ENCODE peak calls at places on chromosomes 5 and 9, in four cellular contexts. T, U, F and Y are unnamed samples. For H3K9me3, the result is how much of the 10 kb centered on the place peaks cover.

GRCh38 chr5:93150311-93151012 is 430.6 kb downstream of the NR2F1-AS1 start:
- DNase-seq in U (no peak), F (no peak), T (no peak), Y (peak)

GRCh38 chr9:136259517-136259813 is 13.9 kb upstream of the QSOX2 start:
- DNase-seq in F (no peak), U (no peak), T (no peak), Y (no peak)

GRCh38 chr9:96612105-96612965 is 7.3 kb downstream of the CDC14B start:
- DNase-seq in F (peak), T (no peak), U (no peak), Y (peak)

GRCh38 chr9:127426756-127427155 is 2.6 kb downstream of the ZNF79 start:
- DNase-seq in F (no peak), T (no peak), U (peak), Y (no peak)

GRCh38 chr9:86175743-86176456 is 76.5 kb upstream of the GOLM1 start:
- DNase-seq in F (no peak), T (no peak), U (no peak), Y (no peak)

GRCh38 chr9:21709464-21710058 is 92.9 kb upstream of the MTAP start:
- DNase-seq in F (no peak), U (peak), T (no peak), Y (peak)

GRCh38 chr5:164376840-164377239 is 871.4 kb downstream of the MAT2B start:
- DNase-seq in T (no peak), F (no peak), U (no peak), Y (no peak)

GRCh38 chr9:137815256-137816255 is 62.0 kb upstream of the CACNA1B start:
- DNase-seq in T (no peak), F (no peak), U (no peak), Y (no peak)

GRCh38 chr9:129888809-129889460 is 53.7 kb downstream of the USP20 start:
- DNase-seq in U (peak), F (no peak), T (no peak), Y (no peak)

GRCh38 chr5:150434502-150434901 is 15.0 kb downstream of the RPS14 start:
- DNase-seq in T (no peak), U (no peak), F (no peak), Y (peak)

GRCh38 chr5:77945874-77946273 is 169.7 kb upstream of the TBCA start:
- DNase-seq in T (no peak), F (no peak), U (no peak), Y (no peak)

GRCh38 chr5:155532621-155533314 is 519.2 kb downstream of the KIF4B start:
- DNase-seq in U (no peak), F (no peak), T (no peak), Y (no peak)

GRCh38 chr9:110340306-110340705 is 2.6 kb upstream of the TXNDC8 start:
- DNase-seq in F (no peak), T (no peak), U (no peak), Y (no peak)

GRCh38 chr9:72857632-72858011 is 95.2 kb downstream of the ALDH1A1 start:
- DNase-seq in U (no peak), T (no peak), F (no peak), Y (no peak)

GRCh38 chr9:105331160-105331559 is 86.7 kb downstream of the SLC44A1 start:
- DNase-seq in T (no peak), F (no peak), U (no peak), Y (no peak)

GRCh38 chr5:141785135-141785534 is 93.1 kb downstream of the PCDH1 start:
- DNase-seq in F (no peak), T (no peak), U (no peak), Y (no peak)

GRCh38 chr9:10443805-10444204 is 169.0 kb downstream of the PTPRD start:
- DNase-seq in U (no peak), T (no peak), F (no peak), Y (no peak)

GRCh38 chr9:524008-524407 is 309.3 kb downstream of the DOCK8 start:
- DNase-seq in T (no peak), F (no peak), U (no peak), Y (no peak)

GRCh38 chr9:114278356-114278755 is 44.5 kb upstream of the ORM1 start:
- DNase-seq in F (no peak), U (no peak), T (no peak), Y (no peak)

GRCh38 chr5:123701511-123702200 is 189.7 kb downstream of the CSNK1G3 start:
- DNase-seq in T (no peak), U (no peak), F (no peak), Y (no peak)

GRCh38 chr5:123699571-123699970 is 187.6 kb downstream of the CSNK1G3 start:
- DNase-seq in U (no peak), F (no peak), T (no peak), Y (no peak)

GRCh38 chr5:123705741-123706140 is 193.8 kb downstream of the CSNK1G3 start:
- DNase-seq in T (no peak), F (no peak), U (no peak), Y (peak)

GRCh38 chr5:123696948-123697347 is 185.0 kb downstream of the CSNK1G3 start:
- DNase-seq in U (no peak), F (peak), T (no peak), Y (peak)

GRCh38 chr5:123700624-123701023 is 188.6 kb downstream of the CSNK1G3 start:
- DNase-seq in F (no peak), U (no peak), T (peak), Y (peak)
- H3K4me3 ChIP-seq in F (no peak), U (no peak), T (no peak), Y (no peak)

GRCh38 chr9:40928803-40929487 is 199.5 kb downstream of the FOXD4L6 start:
- DNase-seq in T (no peak), F (no peak), U (no peak), Y (no peak)
- H3K9me3 ChIP-seq in T (under half), F (half or more), U (under half), Y (under half)

GRCh38 chr9:99015890-99016289 is 72.2 kb downstream of the COL15A1 start:
- DNase-seq in U (no peak), F (no peak), T (no peak), Y (no peak)

GRCh38 chr9:99015448-99015847 is 71.7 kb downstream of the COL15A1 start:
- DNase-seq in U (no peak), T (no peak), F (no peak), Y (no peak)

GRCh38 chr9:99011161-99011709 is 67.5 kb downstream of the COL15A1 start:
- DNase-seq in U (no peak), T (no peak), F (no peak), Y (no peak)

GRCh38 chr9:99012957-99013512 is 69.3 kb downstream of the COL15A1 start:
- DNase-seq in T (no peak), F (no peak), U (peak), Y (no peak)

DNA sequence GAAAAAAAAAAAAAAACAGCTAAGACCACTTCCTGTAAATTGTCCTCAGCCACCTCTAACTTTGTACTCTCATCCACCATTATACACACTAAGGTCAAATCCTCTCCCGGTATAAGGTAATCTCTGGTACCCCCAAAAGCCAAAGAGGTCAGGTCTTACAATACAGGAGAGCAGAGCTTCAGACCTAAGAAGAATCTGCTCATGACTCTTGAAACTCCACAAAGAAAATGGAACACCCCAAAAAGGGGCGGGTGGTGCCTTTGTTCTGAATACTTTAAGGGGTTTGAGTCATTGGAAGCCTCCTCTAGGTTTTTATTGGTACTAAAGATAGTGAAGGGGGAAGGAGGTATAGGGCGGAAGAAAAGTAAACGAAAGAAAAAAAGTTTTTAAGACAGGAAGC is 69.8 kb downstream of the COL15A1 start:
- DNase-seq in U (peak), F (no peak), T (no peak), Y (no peak)
- H3K4me3 ChIP-seq in U (no peak), F (no peak), T (no peak), Y (no peak)

GRCh38 chr5:1420211-1421195 is 24.7 kb downstream of the SLC6A3 start:
- DNase-seq in U (no peak), F (no peak), T (no peak), Y (peak)

GRCh38 chr5:1428107-1428506 is 17.1 kb downstream of the SLC6A3 start:
- DNase-seq in U (no peak), F (no peak), T (no peak), Y (no peak)

GRCh38 chr5:1423901-1424603 is 21.2 kb downstream of the SLC6A3 start:
- DNase-seq in T (no peak), U (no peak), F (no peak), Y (peak)

GRCh38 chr5:1421521-1422341 is 23.5 kb downstream of the SLC6A3 start:
- DNase-seq in U (no peak), F (no peak), T (no peak), Y (peak)

GRCh38 chr5:1424716-1425115 is 20.5 kb downstream of the SLC6A3 start:
- DNase-seq in U (no peak), F (no peak), T (no peak), Y (peak)
- H3K9me3 ChIP-seq in U (under half), F (under half), T (under half), Y (under half)

DNA sequence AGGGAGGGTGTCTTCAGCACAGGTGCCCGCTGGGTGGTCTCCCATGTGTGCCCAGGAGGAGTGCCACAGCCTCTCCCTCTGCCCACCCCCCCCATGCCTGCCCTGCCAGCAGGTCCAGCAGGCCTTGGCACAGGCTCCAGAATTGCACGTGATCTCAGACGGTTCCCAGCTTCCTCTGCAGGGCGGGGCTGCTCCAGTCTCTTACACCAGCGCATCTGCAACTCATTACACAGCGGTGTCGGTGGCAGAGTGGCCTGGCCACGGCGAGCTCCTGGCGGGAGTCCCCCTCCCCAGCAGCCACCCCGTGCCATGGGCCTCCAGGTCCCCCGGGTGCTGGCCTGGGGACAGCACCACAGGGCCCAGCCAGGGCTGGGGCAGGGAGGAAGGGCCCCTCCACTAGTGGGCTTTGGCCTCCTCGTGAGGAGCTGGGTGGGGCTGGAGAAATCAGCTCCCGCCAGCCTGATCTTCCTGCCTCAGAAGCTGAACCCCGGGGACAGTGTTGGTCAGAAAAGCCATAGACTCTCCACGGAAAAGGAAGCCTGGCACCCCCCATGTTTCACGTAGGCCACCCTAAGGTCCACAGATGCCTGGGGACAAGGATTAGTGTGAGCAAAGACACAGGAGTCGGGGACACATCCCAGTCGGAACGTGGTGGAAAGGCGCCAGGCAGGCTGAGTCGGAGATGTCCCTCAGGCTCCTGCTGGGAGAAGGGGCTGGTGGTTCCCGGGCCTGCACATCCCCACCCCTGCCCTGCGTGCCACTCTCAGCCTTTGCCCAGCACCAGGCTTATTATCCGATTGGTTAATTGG is 40.2 kb downstream of the RXRA start:
- DNase-seq in T (peak), U (no peak), F (peak), Y (peak)
- H3K4me3 ChIP-seq in T (no peak), U (no peak), F (peak), Y (no peak)